ENCODE peak calls at places on chromosomes 3 and 15, in five cellular contexts. Q, B, I, T and X are unnamed samples.

GRCh38 chr3:12980596-12981290 is 92.5 kb downstream of the IQSEC1 start:
- DNase-seq in Q (no peak), B (no peak), I (no peak), T (no peak), X (no peak)

GRCh38 chr3:27344192-27344591 is 25.0 kb downstream of the NEK10 start:
- DNase-seq in Q (no peak), B (no peak), I (no peak), T (no peak), X (no peak)

GRCh38 chr15:66936115-66936863 is 129.1 kb upstream of the SMAD3 start:
- DNase-seq in Q (no peak), B (no peak), I (no peak), T (peak), X (no peak)

GRCh38 chr15:31304736-31305365 is 21.8 kb upstream of the KLF13 start:
- DNase-seq in Q (peak), B (no peak), I (no peak), T (no peak), X (no peak)

GRCh38 chr3:43997788-43998373 is 243.8 kb upstream of the TOPAZ1 start:
- DNase-seq in Q (no peak), B (no peak), I (no peak), T (peak), X (no peak)

GRCh38 chr15:29944925-29945324 is 122.7 kb upstream of the TJP1 start:
- DNase-seq in Q (no peak), B (no peak), I (no peak), T (no peak), X (no peak)

GRCh38 chr15:32956006-32956405 is 238.2 kb downstream of the GREM1 start:
- DNase-seq in Q (peak), B (peak), I (peak), T (peak), X (peak)

GRCh38 chr3:118425272-118425837 is 609.3 kb downstream of the IGSF11 start:
- DNase-seq in Q (no peak), B (no peak), I (no peak), T (no peak), X (no peak)

GRCh38 chr3:51568041-51568440 is 29.5 kb downstream of the RAD54L2 start:
- DNase-seq in Q (peak), B (no peak), I (no peak), T (no peak), X (no peak)

GRCh38 chr3:76638006-76638405 is 401.9 kb upstream of the ROBO2 start:
- DNase-seq in Q (no peak), B (no peak), I (no peak), T (no peak), X (peak)

GRCh38 chr15:88695595-88696186 is 56.9 kb downstream of the ISG20 start:
- DNase-seq in Q (no peak), B (no peak), I (no peak), T (no peak), X (no peak)

GRCh38 chr15:67746022-67746421 is 79.3 kb upstream of the SKOR1 start:
- DNase-seq in Q (no peak), B (no peak), I (peak), T (peak), X (no peak)

GRCh38 chr3:6571448-6571847 is 289.5 kb upstream of the GRM7 start:
- DNase-seq in Q (no peak), B (no peak), I (no peak), T (no peak), X (no peak)

GRCh38 chr3:123743121-123743520 is 141.0 kb downstream of the MYLK start:
- DNase-seq in Q (no peak), B (no peak), I (no peak), T (peak), X (no peak)

GRCh38 chr3:19149388-19149787 is 1.1 kb downstream of the KCNH8 start:
- DNase-seq in Q (no peak), B (peak), I (peak), T (no peak), X (peak)

GRCh38 chr15:44028349-44028748 is 166.7 kb downstream of the FRMD5 start:
- DNase-seq in Q (no peak), B (peak), I (no peak), T (peak), X (no peak)

GRCh38 chr3:136988651-136989050 is 30.9 kb downstream of the IL20RB start:
- DNase-seq in Q (no peak), B (no peak), I (no peak), T (no peak), X (no peak)

GRCh38 chr3:49841126-49841525 is 15.2 kb downstream of the TRAIP start:
- DNase-seq in Q (peak), B (no peak), I (peak), T (peak), X (peak)